ENCODE peak calls at places on chromosomes 2 and 18, in five cellular contexts. One of them, this sample, is unnamed.

GRCh38 chr2:27314709-27315108 is 6.5 kb upstream of the UCN start:
- DNase-seq in Ammon's horn: no peak
- DNase-seq in epithelial cell of proximal tubule: no peak
- DNase-seq in GM23248: no peak
- DNase-seq in stomach: no peak
- DNase-seq in this sample: no peak

GRCh38 chr2:137173514-137173913 is 408.2 kb downstream of the THSD7B start:
- DNase-seq in Ammon's horn: no peak
- DNase-seq in GM23248: peak
- DNase-seq in stomach: no peak
- DNase-seq in epithelial cell of proximal tubule: no peak
- DNase-seq in this sample: peak

GRCh38 chr2:144424559-144425240 is 95.2 kb downstream of the ZEB2 start:
- DNase-seq in epithelial cell of proximal tubule: no peak
- DNase-seq in stomach: no peak
- DNase-seq in Ammon's horn: peak
- DNase-seq in GM23248: no peak
- DNase-seq in this sample: no peak

GRCh38 chr2:240930631-240931318 is 24.6 kb downstream of the CROCC2 start:
- DNase-seq in Ammon's horn: no peak
- DNase-seq in epithelial cell of proximal tubule: no peak
- DNase-seq in GM23248: no peak
- DNase-seq in stomach: peak
- DNase-seq in this sample: no peak

GRCh38 chr2:46554381-46554780 is 75.0 kb downstream of the TMEM247 start:
- DNase-seq in stomach: no peak
- DNase-seq in Ammon's horn: peak
- DNase-seq in epithelial cell of proximal tubule: no peak
- DNase-seq in GM23248: peak
- DNase-seq in this sample: peak

GRCh38 chr2:36338827-36339145 is 16.8 kb upstream of the CRIM1 start:
- DNase-seq in epithelial cell of proximal tubule: no peak
- DNase-seq in stomach: no peak
- DNase-seq in Ammon's horn: no peak
- DNase-seq in GM23248: peak
- DNase-seq in this sample: peak

GRCh38 chr2:219022041-219022440 is 19.3 kb downstream of the CFAP65 start:
- DNase-seq in Ammon's horn: no peak
- DNase-seq in stomach: no peak
- DNase-seq in GM23248: no peak
- DNase-seq in epithelial cell of proximal tubule: no peak
- DNase-seq in this sample: no peak

GRCh38 chr18:48031011-48031480 is 100.6 kb upstream of the SMAD2 start:
- DNase-seq in Ammon's horn: peak
- DNase-seq in stomach: peak
- DNase-seq in epithelial cell of proximal tubule: no peak
- DNase-seq in GM23248: peak
- DNase-seq in this sample: peak

GRCh38 chr18:63213936-63214671 is 105.5 kb downstream of the BCL2 start:
- DNase-seq in epithelial cell of proximal tubule: no peak
- DNase-seq in GM23248: no peak
- DNase-seq in Ammon's horn: no peak
- DNase-seq in stomach: no peak
- DNase-seq in this sample: no peak

GRCh38 chr2:207630491-207630890 is 5.3 kb upstream of the METTL21A start:
- DNase-seq in epithelial cell of proximal tubule: no peak
- DNase-seq in GM23248: no peak
- DNase-seq in stomach: no peak
- DNase-seq in Ammon's horn: no peak
- DNase-seq in this sample: no peak

GRCh38 chr2:188042412-188042811 is 249.3 kb upstream of the GULP1 start:
- DNase-seq in epithelial cell of proximal tubule: peak
- DNase-seq in Ammon's horn: no peak
- DNase-seq in stomach: no peak
- DNase-seq in GM23248: peak
- DNase-seq in this sample: peak

GRCh38 chr2:20224716-20225293 is at the start of gene SDC1:
- DNase-seq in Ammon's horn: peak
- DNase-seq in epithelial cell of proximal tubule: no peak
- DNase-seq in stomach: peak
- DNase-seq in GM23248: peak
- DNase-seq in this sample: peak

GRCh38 chr2:174902491-174903242 is 102.5 kb downstream of the CHN1 start:
- DNase-seq in GM23248: no peak
- DNase-seq in Ammon's horn: peak
- DNase-seq in stomach: no peak
- DNase-seq in epithelial cell of proximal tubule: no peak
- DNase-seq in this sample: no peak

GRCh38 chr2:238294393-238295143 is 6.2 kb upstream of the PER2 start:
- DNase-seq in Ammon's horn: no peak
- DNase-seq in epithelial cell of proximal tubule: no peak
- DNase-seq in stomach: peak
- DNase-seq in GM23248: no peak
- DNase-seq in this sample: no peak

GRCh38 chr18:8041526-8042111 is 474.5 kb downstream of the PTPRM start:
- DNase-seq in stomach: no peak
- DNase-seq in Ammon's horn: no peak
- DNase-seq in GM23248: no peak
- DNase-seq in epithelial cell of proximal tubule: no peak
- DNase-seq in this sample: no peak

GRCh38 chr2:198062826-198063225 is 258.4 kb downstream of the PLCL1 start:
- DNase-seq in GM23248: no peak
- DNase-seq in epithelial cell of proximal tubule: no peak
- DNase-seq in Ammon's horn: no peak
- DNase-seq in stomach: no peak
- DNase-seq in this sample: no peak

GRCh38 chr18:14074187-14074586 is 58.0 kb downstream of the ZNF519 start:
- DNase-seq in stomach: no peak
- DNase-seq in Ammon's horn: no peak
- DNase-seq in GM23248: no peak
- DNase-seq in epithelial cell of proximal tubule: no peak
- DNase-seq in this sample: no peak

GRCh38 chr2:192194065-192194865 is 468 bp downstream of the TMEFF2 start:
- DNase-seq in Ammon's horn: peak
- DNase-seq in GM23248: peak
- DNase-seq in stomach: no peak
- DNase-seq in epithelial cell of proximal tubule: no peak
- DNase-seq in this sample: peak

GRCh38 chr2:216829533-216829932 is 30.3 kb downstream of the TNP1 start:
- DNase-seq in stomach: peak
- DNase-seq in Ammon's horn: no peak
- DNase-seq in epithelial cell of proximal tubule: no peak
- DNase-seq in GM23248: peak
- DNase-seq in this sample: peak

GRCh38 chr2:193187816-193188215 is 993.1 kb upstream of the TMEFF2 start:
- DNase-seq in GM23248: peak
- DNase-seq in epithelial cell of proximal tubule: no peak
- DNase-seq in Ammon's horn: no peak
- DNase-seq in stomach: no peak
- DNase-seq in this sample: no peak

GRCh38 chr2:129849559-129850160 is 129.8 kb upstream of the RAB6C start:
- DNase-seq in stomach: no peak
- DNase-seq in Ammon's horn: peak
- DNase-seq in GM23248: peak
- DNase-seq in epithelial cell of proximal tubule: peak
- DNase-seq in this sample: peak

GRCh38 chr18:68623342-68623741 is 91.6 kb downstream of the TMX3 start:
- DNase-seq in GM23248: peak
- DNase-seq in stomach: peak
- DNase-seq in epithelial cell of proximal tubule: peak
- DNase-seq in Ammon's horn: peak
- DNase-seq in this sample: peak

GRCh38 chr18:76494541-76495403 is at the start of gene ZNF516:
- DNase-seq in GM23248: peak
- DNase-seq in stomach: peak
- DNase-seq in epithelial cell of proximal tubule: no peak
- DNase-seq in Ammon's horn: no peak
- DNase-seq in this sample: peak

GRCh38 chr2:181970160-181970794 is 15.4 kb upstream of the PPP1R1C start:
- DNase-seq in Ammon's horn: no peak
- DNase-seq in epithelial cell of proximal tubule: no peak
- DNase-seq in stomach: peak
- DNase-seq in GM23248: no peak
- DNase-seq in this sample: no peak

GRCh38 chr2:173644146-173644545 is 289.5 kb downstream of the CDCA7 start:
- DNase-seq in Ammon's horn: no peak
- DNase-seq in stomach: no peak
- DNase-seq in epithelial cell of proximal tubule: no peak
- DNase-seq in GM23248: peak
- DNase-seq in this sample: peak

GRCh38 chr18:63604791-63605567 is 17.8 kb downstream of the SERPINB13 start:
- DNase-seq in Ammon's horn: no peak
- DNase-seq in stomach: no peak
- DNase-seq in epithelial cell of proximal tubule: peak
- DNase-seq in GM23248: peak
- DNase-seq in this sample: no peak

GRCh38 chr2:125167820-125168219 is 1142.7 kb downstream of the CNTNAP5 start:
- DNase-seq in Ammon's horn: no peak
- DNase-seq in epithelial cell of proximal tubule: no peak
- DNase-seq in stomach: no peak
- DNase-seq in GM23248: peak
- DNase-seq in this sample: peak

GRCh38 chr2:137165968-137166367 is 400.6 kb downstream of the THSD7B start:
- DNase-seq in Ammon's horn: no peak
- DNase-seq in epithelial cell of proximal tubule: no peak
- DNase-seq in stomach: no peak
- DNase-seq in GM23248: no peak
- DNase-seq in this sample: no peak

GRCh38 chr2:45045706-45046105 is 36.5 kb upstream of the SIX2 start:
- DNase-seq in Ammon's horn: no peak
- DNase-seq in epithelial cell of proximal tubule: no peak
- DNase-seq in stomach: no peak
- DNase-seq in GM23248: no peak
- DNase-seq in this sample: peak

GRCh38 chr2:227608469-227609338 is 5.9 kb downstream of the SCYGR3 start:
- DNase-seq in stomach: no peak
- DNase-seq in epithelial cell of proximal tubule: no peak
- DNase-seq in Ammon's horn: peak
- DNase-seq in GM23248: no peak
- DNase-seq in this sample: no peak

GRCh38 chr2:238252766-238253630 is 13.2 kb upstream of the HES6 start:
- DNase-seq in GM23248: no peak
- DNase-seq in epithelial cell of proximal tubule: no peak
- DNase-seq in stomach: no peak
- DNase-seq in Ammon's horn: no peak
- DNase-seq in this sample: no peak

GRCh38 chr18:49647496-49648168 is 85.8 kb downstream of the LIPG start:
- DNase-seq in epithelial cell of proximal tubule: no peak
- DNase-seq in GM23248: peak
- DNase-seq in Ammon's horn: peak
- DNase-seq in stomach: no peak
- DNase-seq in this sample: peak

GRCh38 chr2:191038241-191038725 is 24.3 kb upstream of the STAT1 start:
- DNase-seq in Ammon's horn: no peak
- DNase-seq in stomach: no peak
- DNase-seq in GM23248: peak
- DNase-seq in epithelial cell of proximal tubule: no peak
- DNase-seq in this sample: peak

GRCh38 chr2:96409543-96410184 is 74.1 kb downstream of the NCAPH start:
- DNase-seq in Ammon's horn: no peak
- DNase-seq in GM23248: no peak
- DNase-seq in epithelial cell of proximal tubule: no peak
- DNase-seq in stomach: no peak
- DNase-seq in this sample: peak

This sample was measured in fibroblast of the aortic adventitia.